ENCODE peak calls at places on chromosomes 3 and 15, in nine cellular contexts. W is NCI-H524 treated with DMSO at 0.1 percent for 48 hours; C is endothelial cell; A is T-helper 1 cell; L is stimulated activated CD4-positive, alpha-beta T cell treated with anti-CD3 and anti-CD28 coated beads, Interleukin-1b, Interleukin-23, amount 100 ng/mL, for 4 hours; B is hepatocyte; J is H54; Q is activated naive CD4-positive, alpha-beta T cell; T is colonic mucosa. M is an unnamed sample.

GRCh38 chr15:46708226-46708625 is 1009.1 kb upstream of the SEMA6D start:
- DNase-seq in W (no peak), C (no peak), A (no peak), L (no peak), B (peak), J (no peak), Q (no peak), T (no peak), M (no peak)

GRCh38 chr3:126654571-126655393 is at the start of gene TXNRD3:
- DNase-seq in W (peak), C (peak), A (peak), L (peak), B (peak), J (peak), Q (peak), T (peak), M (no peak)

GRCh38 chr3:67616046-67616445 is 38.4 kb downstream of the SUCLG2 start:
- DNase-seq in W (no peak), C (no peak), A (no peak), L (no peak), B (no peak), J (no peak), Q (no peak), T (no peak), M (no peak)

GRCh38 chr3:106004137-106004600 is 135.4 kb upstream of the CBLB start:
- DNase-seq in W (no peak), C (no peak), A (no peak), L (no peak), B (peak), J (no peak), Q (no peak), T (no peak), M (no peak)

GRCh38 chr3:42014949-42015533 is 53.1 kb upstream of the ULK4 start:
- DNase-seq in W (peak), C (no peak), A (no peak), L (no peak), B (no peak), J (no peak), Q (no peak), T (peak), M (no peak)

GRCh38 chr15:47652213-47652852 is 65.0 kb upstream of the SEMA6D start:
- DNase-seq in W (peak), C (no peak), A (no peak), L (no peak), B (no peak), J (no peak), Q (no peak), T (no peak), M (no peak)

GRCh38 chr3:132543016-132543739 is 53.9 kb upstream of the ACKR4 start:
- DNase-seq in W (no peak), C (no peak), A (no peak), L (no peak), B (peak), J (peak), Q (no peak), T (no peak), M (peak)

GRCh38 chr3:190265126-190265525 is 57.1 kb downstream of the CLDN1 start:
- DNase-seq in W (no peak), C (no peak), A (no peak), L (no peak), B (no peak), J (no peak), Q (no peak), T (no peak), M (no peak)

GRCh38 chr3:149247929-149248691 is 26.5 kb upstream of the CP start:
- DNase-seq in W (no peak), C (no peak), A (no peak), L (no peak), B (no peak), J (no peak), Q (no peak), T (no peak), M (no peak)

GRCh38 chr15:47300596-47300995 is 416.7 kb upstream of the SEMA6D start:
- DNase-seq in W (peak), C (no peak), A (no peak), L (no peak), B (no peak), J (no peak), Q (no peak), T (no peak), M (no peak)

GRCh38 chr3:11391172-11391879 is 119.1 kb downstream of the ATG7 start:
- DNase-seq in W (no peak), C (no peak), A (no peak), L (no peak), B (peak), J (no peak), Q (no peak), T (peak), M (no peak)

GRCh38 chr3:172397716-172398405 is 50.4 kb downstream of the GHSR start:
- DNase-seq in W (no peak), C (no peak), A (no peak), L (no peak), B (peak), J (no peak), Q (no peak), T (no peak), M (no peak)

GRCh38 chr15:78618490-78618934 is 2.3 kb downstream of the CHRNA3 start:
- DNase-seq in W (peak), C (peak), A (peak), L (peak), B (peak), J (peak), Q (peak), T (peak), M (peak)

GRCh38 chr3:29555590-29555989 is 274.7 kb downstream of the RBMS3 start:
- DNase-seq in W (no peak), C (no peak), A (no peak), L (no peak), B (no peak), J (no peak), Q (no peak), T (no peak), M (peak)

GRCh38 chr15:84921121-84921520 is 36.7 kb downstream of the SLC28A1 start:
- DNase-seq in W (no peak), C (no peak), A (no peak), L (no peak), B (no peak), J (no peak), Q (no peak), T (no peak), M (no peak)

GRCh38 chr15:49718846-49719245 is 98.0 kb downstream of the DTWD1 start:
- DNase-seq in W (no peak), C (no peak), A (no peak), L (no peak), B (no peak), J (no peak), Q (no peak), T (no peak), M (no peak)

GRCh38 chr3:124829175-124829818 is 57.9 kb downstream of the ITGB5 start:
- DNase-seq in W (no peak), C (no peak), A (no peak), L (no peak), B (no peak), J (no peak), Q (no peak), T (no peak), M (no peak)

GRCh38 chr3:190041333-190042041 is 79.2 kb downstream of the P3H2 start:
- DNase-seq in W (no peak), C (no peak), A (no peak), L (no peak), B (peak), J (no peak), Q (no peak), T (no peak), M (no peak)

M was measured in AG09309.